ENCODE peak calls at places on chromosome 12, in nine cellular contexts. M is amniotic stem cell; Q is RPMI7951; P is NCI-H2029 treated with DMSO at 0.1 percent for 48 hours; S is neural progenitor cell; Z is stimulated activated CD4-positive, alpha-beta T cell treated with anti-CD3 and anti-CD28 coated beads, Interleukin-1b, Interleukin-23, amount 100 ng/mL, for 24 hours; R is cardiac muscle cell; V is CD4-positive, alpha-beta T cell; L is NCI-H1694. B is an unnamed sample.

GRCh38 chr12:32110942-32111341 is 4.3 kb downstream of the BICD1 start:
- DNase-seq in M (no peak), R (no peak), V (no peak), Z (no peak), L (no peak), Q (no peak), P (no peak), S (no peak), B (no peak)

GRCh38 chr12:57104292-57104910 is 6.8 kb downstream of the STAT6 start:
- DNase-seq in S (no peak), M (no peak), P (no peak), V (no peak), Z (no peak), Q (no peak), L (no peak), R (no peak), B (no peak)

GRCh38 chr12:78555802-78556201 is 308.8 kb upstream of the SYT1 start:
- DNase-seq in L (no peak), Q (no peak), V (no peak), S (no peak), R (no peak), Z (no peak), M (no peak), P (no peak), B (no peak)

GRCh38 chr12:87136330-87136976 is 880.3 kb upstream of the MGAT4C start:
- DNase-seq in Q (peak; percentile 28), P (no peak), S (no peak), M (no peak), R (peak; percentile 68), L (no peak), V (no peak), Z (no peak), B (no peak)

GRCh38 chr12:122841544-122842321 is 6.5 kb downstream of the HIP1R start:
- DNase-seq in M (peak; percentile 65), V (no peak), P (no peak), R (no peak), Z (no peak), Q (peak; percentile 55), L (no peak), S (no peak), B (peak; percentile 59)

GRCh38 chr12:34292736-34293625 is 270.7 kb downstream of the ALG10 start:
- DNase-seq in P (no peak), Z (no peak), V (no peak), L (no peak), Q (peak; percentile 15), S (no peak), M (no peak), R (no peak), B (no peak)

GRCh38 chr12:57888407-57889157 is 42.1 kb upstream of the CTDSP2 start:
- DNase-seq in V (peak; percentile 29), S (peak; percentile 66), Z (no peak), L (peak; percentile 62), M (no peak), P (peak; percentile 79), R (peak; percentile 67), Q (peak; percentile 76), B (peak; percentile 88)

GRCh38 chr12:121218588-121219352 is 8.8 kb downstream of the P2RX4 start:
- DNase-seq in M (no peak), Q (no peak), P (no peak), Z (no peak), S (no peak), L (no peak), R (no peak), V (no peak), B (no peak)

GRCh38 chr12:23221066-23221465 is 596.1 kb downstream of the ETNK1 start:
- DNase-seq in R (no peak), V (no peak), L (peak; percentile 42), S (peak; percentile 44), P (no peak), Z (no peak), Q (no peak), M (no peak), B (peak; percentile 82)

GRCh38 chr12:132295101-132295526 is 34.3 kb downstream of the GALNT9 start:
- DNase-seq in M (no peak), L (no peak), R (no peak), S (no peak), P (no peak), Q (no peak), Z (no peak), V (no peak), B (no peak)

GRCh38 chr12:62123721-62124203 is 136.4 kb upstream of the USP15 start:
- DNase-seq in S (peak; percentile 67), R (peak; percentile 70), V (peak; percentile 1), P (peak; percentile 42), L (no peak), Q (peak; percentile 26), M (peak; percentile 3), Z (no peak), B (peak; percentile 84)

GRCh38 chr12:78101181-78101876 is 270.6 kb downstream of the NAV3 start:
- DNase-seq in Q (no peak), R (no peak), L (no peak), V (no peak), S (no peak), M (no peak), Z (no peak), P (peak; percentile 36), B (no peak)

GRCh38 chr12:115384391-115384790 is 700.4 kb upstream of the TBX3 start:
- DNase-seq in L (no peak), V (no peak), R (no peak), Q (no peak), S (no peak), Z (no peak), P (no peak), M (no peak), B (peak; percentile 62)

GRCh38 chr12:56593909-56594621 is 36.1 kb downstream of the BAZ2A start:
- DNase-seq in V (peak; percentile 42), P (peak; percentile 22), R (peak; percentile 83), M (peak; percentile 70), S (peak; percentile 85), Q (peak; percentile 54), Z (peak; percentile 31), L (peak; percentile 38), B (peak; percentile 95)

GRCh38 chr12:6567112-6567680 is 895 bp downstream of the NOP2 start:
- DNase-seq in Z (no peak), V (no peak), S (no peak), M (no peak), P (no peak), Q (no peak), R (no peak), L (no peak), B (no peak)

GRCh38 chr12:67893003-67893402 is 96.2 kb upstream of the IFNG-AS1 start:
- DNase-seq in Q (no peak), V (no peak), S (no peak), M (no peak), L (no peak), R (no peak), P (no peak), Z (no peak), B (no peak)

GRCh38 chr12:106586803-106587684 is 4.2 kb downstream of the RFX4 start:
- DNase-seq in P (no peak), L (no peak), Z (no peak), S (peak; percentile 81), V (no peak), M (no peak), Q (no peak), R (no peak), B (peak; percentile 90)

GRCh38 chr12:106919910-106920544 is 35.7 kb upstream of the TMEM263 start:
- DNase-seq in S (peak; percentile 74), L (peak; percentile 26), Q (peak; percentile 28), M (no peak), Z (no peak), R (peak; percentile 74), V (no peak), P (peak; percentile 14), B (no peak)

GRCh38 chr12:2264622-2265306 is 212.0 kb downstream of the CACNA1C start:
- DNase-seq in R (peak; percentile 95), S (no peak), L (no peak), P (no peak), M (peak; percentile 96), Q (peak; percentile 92), V (no peak), Z (no peak), B (peak; percentile 47)

GRCh38 chr12:14619731-14620501 is 52.2 kb upstream of the PLBD1 start:
- DNase-seq in Q (peak; percentile 0), R (no peak), V (no peak), L (no peak), S (no peak), Z (no peak), M (no peak), P (no peak), B (no peak)

GRCh38 chr12:48775299-48775698 is 13.6 kb downstream of the ADCY6 start:
- DNase-seq in M (no peak), Z (no peak), V (no peak), S (no peak), Q (no peak), L (no peak), P (no peak), R (no peak), B (no peak)